ENCODE peak calls at places on chromosomes 5 and 9, in nine cellular contexts. C is left ventricle myocardium inferior, I is prostate gland, X is ovary, L is PC-3, D is GM06990, W is upper lobe of right lung, S is cardiac muscle cell, K is neural progenitor cell. O is an unnamed sample. For H3K36me3, the result is how much of the 10 kb centered on the place peaks cover.

GRCh38 chr9:37998881-37999311 is 70.1 kb downstream of the SHB start:
- DNase-seq in C (peak), I (no peak), X (no peak), L (no peak), D (no peak), W (no peak), S (no peak), K (no peak), O (no peak)

GRCh38 chr5:96054272-96055030 is 92.8 kb upstream of the ELL2 start:
- DNase-seq in C (no peak), I (no peak), X (no peak), L (no peak), D (no peak), W (no peak), S (peak), K (no peak), O (no peak)

GRCh38 chr9:94693485-94694191 is 32.9 kb upstream of the AOPEP start:
- DNase-seq in C (no peak), I (no peak), X (no peak), L (no peak), D (no peak), W (no peak), S (no peak), K (no peak), O (no peak)

GRCh38 chr5:52861368-52861767 is 73.7 kb downstream of the ITGA1 start:
- DNase-seq in C (no peak), I (no peak), X (no peak), L (peak), D (no peak), W (no peak), S (no peak), K (no peak), O (no peak)

GRCh38 chr9:111039203-111039907 is 1.1 kb upstream of the LPAR1 start:
- DNase-seq in C (no peak), I (peak), X (peak), L (no peak), D (no peak), W (no peak), S (no peak), K (peak), O (no peak)

GRCh38 chr9:32524558-32525461 is 1.2 kb downstream of the RIGI start:
- DNase-seq in C (no peak), I (peak), X (no peak), L (peak), D (peak), W (no peak), S (peak), K (peak), O (no peak)

GRCh38 chr9:684950-685340 is 156.6 kb upstream of the DMRT1 start:
- DNase-seq in C (no peak), I (no peak), X (no peak), L (peak), D (no peak), W (no peak), S (peak), K (no peak), O (no peak)

GRCh38 chr5:179306191-179307005 is 38.9 kb downstream of the ADAMTS2 start:
- DNase-seq in C (no peak), I (no peak), X (no peak), L (no peak), D (no peak), W (peak), S (no peak), K (no peak), O (peak)

GRCh38 chr5:56501949-56502557 is 268.9 kb upstream of the ANKRD55 start:
- DNase-seq in C (no peak), I (no peak), X (no peak), L (no peak), D (no peak), W (no peak), S (peak), K (no peak), O (no peak)

DNA sequence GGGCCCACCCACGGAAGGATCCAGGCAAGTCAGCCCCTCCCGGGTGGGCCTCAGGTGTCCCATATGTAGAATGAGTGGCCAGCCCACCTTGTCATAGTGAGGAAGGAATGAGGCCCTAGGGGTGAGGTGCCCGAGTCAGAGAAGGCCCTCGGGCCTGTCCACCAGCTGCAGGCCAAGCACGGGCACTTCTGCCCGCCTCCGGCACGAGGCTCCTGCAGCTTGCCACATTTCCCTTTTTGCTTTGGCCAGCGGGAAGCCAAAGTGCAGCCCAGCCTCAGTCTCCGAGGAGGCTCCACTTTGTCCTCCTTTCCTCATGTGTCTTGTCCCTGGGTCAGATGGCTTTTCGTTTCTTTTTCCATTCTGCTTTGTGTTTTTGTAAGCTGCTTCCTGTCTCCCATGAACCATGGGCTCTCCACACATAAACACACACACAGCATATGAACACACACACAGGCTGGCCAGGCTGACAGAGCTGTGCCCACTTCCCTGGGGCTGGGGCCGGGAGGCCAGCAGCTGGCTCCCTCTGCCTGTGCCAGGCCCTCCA is 72.8 kb downstream of the PSMB7 start:
- DNase-seq in C (no peak), I (no peak), X (no peak), L (no peak), D (no peak), W (no peak), S (no peak), K (no peak), O (no peak)
- H3K36me3 ChIP-seq in C (under half), I (under half), X (under half), L (under half), D (half or more), W (half or more), S (under half), K (under half), O (half or more)

GRCh38 chr5:78294250-78295034 is at the start of gene AP3B1:
- DNase-seq in C (peak), I (peak), X (peak), L (peak), D (peak), W (peak), S (peak), K (peak), O (peak)
- TF ChIP-seq CTCF in C (no peak), I (no peak), X (no peak), L (no peak), D (no peak), W (no peak), S (no peak), K (no peak), O (no peak)

DNA sequence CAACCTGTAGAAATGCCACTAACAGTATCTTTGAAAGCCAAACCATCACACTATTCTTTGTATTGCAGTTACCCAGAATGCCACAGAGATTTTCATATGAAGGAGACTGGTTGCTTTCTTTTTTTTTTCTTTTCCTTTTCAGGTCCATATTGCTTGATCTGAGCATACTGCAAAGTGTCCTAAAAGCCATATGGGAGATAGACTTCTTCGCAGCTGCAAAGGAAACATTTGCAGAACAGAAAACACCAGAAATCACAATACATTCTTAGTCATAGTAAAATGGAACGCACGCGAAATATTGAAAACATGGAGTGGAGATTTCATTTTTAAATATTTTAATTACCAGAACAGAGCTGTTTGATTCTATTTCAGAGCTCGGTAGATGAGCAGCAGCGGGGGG is 284.1 kb downstream of the NFIB start:
- DNase-seq in C (no peak), I (no peak), X (no peak), L (no peak), D (no peak), W (no peak), S (peak), K (no peak), O (no peak)
- H3K4me3 ChIP-seq in C (peak), I (no peak), X (peak), L (no peak), D (no peak), W (peak), S (no peak), K (no peak), O (no peak)

GRCh38 chr9:96769989-96770388 is 7.9 kb downstream of the ZNF510 start:
- DNase-seq in C (no peak), I (no peak), X (no peak), L (no peak), D (no peak), W (no peak), S (no peak), K (no peak), O (no peak)
- H3K36me3 ChIP-seq in C (half or more), I (under half), X (under half), L (half or more), D (under half), W (half or more), S (under half), K (half or more), O (half or more)

DNA sequence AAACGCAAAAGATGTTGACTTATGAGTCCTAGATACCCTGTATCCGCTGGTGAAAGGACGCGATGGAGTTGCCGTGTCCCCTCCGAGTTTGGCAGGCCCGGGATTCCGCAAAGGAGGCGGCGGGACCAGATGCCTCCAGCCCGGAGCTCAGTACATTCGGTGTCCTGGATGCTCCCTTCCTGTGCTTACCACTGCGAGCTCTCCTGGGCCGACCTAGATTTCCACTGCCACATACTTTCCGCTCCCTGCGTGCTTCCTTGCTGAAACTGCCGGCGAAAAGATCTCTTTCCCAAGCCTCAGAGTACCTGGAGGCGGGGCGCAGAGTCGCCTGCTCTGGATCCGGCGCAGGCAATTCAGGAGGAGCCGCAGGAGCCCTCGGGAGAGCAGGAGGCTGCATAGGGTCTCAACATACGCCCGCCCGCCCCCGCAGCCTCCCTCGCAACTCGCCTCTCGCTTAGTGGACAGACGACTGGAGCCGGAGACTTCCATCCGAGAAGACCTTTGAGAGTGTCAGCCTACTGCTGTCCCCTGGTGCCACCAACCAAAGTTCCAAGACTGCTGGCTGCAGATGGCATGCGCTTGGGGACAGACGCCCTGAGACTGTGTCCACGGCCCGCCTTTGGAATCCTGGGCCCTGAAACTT is 39.8 kb downstream of the ANXA2R start:
- DNase-seq in C (no peak), I (peak), X (no peak), L (no peak), D (no peak), W (no peak), S (peak), K (peak), O (no peak)
- TF ChIP-seq CTCF in C (no peak), I (no peak), X (no peak), L (no peak), D (no peak), W (no peak), S (no peak), K (no peak), O (no peak)

GRCh38 chr5:135031146-135031812 is 2.7 kb downstream of the PITX1 start:
- DNase-seq in C (peak), I (no peak), X (no peak), L (no peak), D (no peak), W (no peak), S (no peak), K (peak), O (peak)
- H3K4me3 ChIP-seq in C (peak), I (peak), X (no peak), L (peak), D (no peak), W (peak), S (no peak), K (peak), O (peak)

GRCh38 chr9:129138144-129138462 is 26.9 kb downstream of the PTPA start:
- DNase-seq in C (no peak), I (no peak), X (no peak), L (no peak), D (no peak), W (no peak), S (no peak), K (no peak), O (no peak)

GRCh38 chr9:129136446-129137049 is 25.3 kb downstream of the PTPA start:
- DNase-seq in C (no peak), I (no peak), X (no peak), L (no peak), D (no peak), W (no peak), S (no peak), K (no peak), O (no peak)

GRCh38 chr9:129137292-129138143 is 26.3 kb downstream of the PTPA start:
- DNase-seq in C (no peak), I (no peak), X (no peak), L (no peak), D (no peak), W (no peak), S (no peak), K (no peak), O (no peak)

GRCh38 chr9:129133067-129133466 is 21.9 kb downstream of the PTPA start:
- DNase-seq in C (no peak), I (no peak), X (no peak), L (no peak), D (no peak), W (no peak), S (no peak), K (no peak), O (no peak)

GRCh38 chr9:129135476-129135875 is 24.3 kb downstream of the PTPA start:
- DNase-seq in C (no peak), I (no peak), X (no peak), L (no peak), D (no peak), W (no peak), S (no peak), K (no peak), O (no peak)
- H3K36me3 ChIP-seq in C (half or more), I (under half), X (under half), L (under half), D (under half), W (half or more), S (under half), K (under half), O (under half)

GRCh38 chr5:82753374-82753773 is 323.8 kb downstream of the TMEM167A start:
- DNase-seq in C (no peak), I (no peak), X (no peak), L (no peak), D (no peak), W (no peak), S (no peak), K (no peak), O (no peak)
- TF ChIP-seq CTCF in C (no peak), I (no peak), X (no peak), L (no peak), D (no peak), W (no peak), S (no peak), K (no peak), O (no peak)

GRCh38 chr5:171315925-171316257 is 6.8 kb downstream of the TLX3 start:
- DNase-seq in C (no peak), I (no peak), X (no peak), L (no peak), D (no peak), W (peak), S (no peak), K (no peak), O (no peak)
- H3K4me3 ChIP-seq in C (peak), I (no peak), X (no peak), L (no peak), D (no peak), W (no peak), S (no peak), K (peak), O (no peak)

GRCh38 chr9:123111427-123111826 is 78.0 kb downstream of the GPR21 start:
- DNase-seq in C (no peak), I (peak), X (no peak), L (no peak), D (no peak), W (no peak), S (no peak), K (no peak), O (no peak)

GRCh38 chr9:123111977-123112869 is 78.8 kb downstream of the GPR21 start:
- DNase-seq in C (peak), I (no peak), X (no peak), L (no peak), D (no peak), W (no peak), S (peak), K (peak), O (no peak)

GRCh38 chr9:123107639-123108285 is 74.3 kb downstream of the GPR21 start:
- DNase-seq in C (no peak), I (no peak), X (no peak), L (no peak), D (no peak), W (no peak), S (no peak), K (no peak), O (no peak)

GRCh38 chr9:123108976-123109375 is 75.5 kb downstream of the GPR21 start:
- DNase-seq in C (no peak), I (no peak), X (no peak), L (no peak), D (no peak), W (no peak), S (no peak), K (no peak), O (no peak)

DNA sequence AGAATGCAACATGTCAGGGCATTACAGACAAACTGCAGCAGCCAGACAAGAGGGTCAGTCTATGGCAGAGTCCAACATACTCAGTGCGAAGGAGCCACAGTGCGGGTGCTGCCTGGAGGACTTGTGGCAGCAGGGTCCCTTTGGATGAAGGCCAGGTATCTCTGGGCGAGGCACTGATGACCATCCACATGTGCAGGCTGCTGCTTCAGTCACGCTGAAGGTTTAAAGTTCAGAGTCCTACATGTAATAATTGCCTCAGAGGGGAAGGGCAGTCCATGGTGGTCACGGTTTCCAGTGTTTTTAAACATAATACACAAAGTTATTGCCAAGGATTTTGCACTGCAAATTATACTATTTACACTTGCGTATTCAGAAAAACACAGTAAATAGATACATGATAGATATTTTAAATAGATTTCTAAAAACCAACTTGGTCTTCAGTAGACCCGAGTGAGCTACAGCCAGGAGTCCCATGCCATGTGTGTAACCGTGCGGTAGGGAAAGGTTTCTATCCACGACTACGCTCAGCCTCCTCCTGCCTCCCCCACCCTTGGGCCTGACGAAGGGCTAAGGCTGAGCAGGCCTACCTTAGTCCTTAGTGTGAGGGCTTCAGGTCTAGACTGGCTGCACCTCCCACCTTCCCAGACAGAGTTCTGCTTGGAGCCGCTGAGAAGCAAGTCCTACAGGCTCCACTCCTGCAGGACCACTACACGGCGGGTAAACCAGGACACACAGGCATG is 76.2 kb downstream of the GPR21 start:
- DNase-seq in C (no peak), I (no peak), X (no peak), L (no peak), D (no peak), W (no peak), S (no peak), K (no peak), O (no peak)
- H3K36me3 ChIP-seq in C (under half), I (under half), X (under half), L (under half), D (under half), W (under half), S (under half), K (under half), O (under half)

O was measured in heart left ventricle.